ENCODE peak calls at places on chromosomes 16 and 17, in six cellular contexts. D, R, N, I, U and Q are unnamed samples.

GRCh38 chr17:32563583-32563982 is 76.8 kb downstream of the CDK5R1 start:
- DNase-seq in D (no peak), R (no peak), N (no peak), I (no peak), U (no peak), Q (no peak)

GRCh38 chr17:15919466-15919865 is 25.5 kb upstream of the ADORA2B start:
- DNase-seq in D (no peak), R (no peak), N (no peak), I (no peak), U (peak), Q (no peak)

GRCh38 chr16:4392382-4393242 is 21.0 kb downstream of the VASN start:
- DNase-seq in D (peak), R (peak), N (no peak), I (no peak), U (no peak), Q (peak)

GRCh38 chr17:7137182-7137943 is 22.7 kb upstream of the ASGR2 start:
- DNase-seq in D (no peak), R (no peak), N (peak), I (no peak), U (no peak), Q (no peak)

GRCh38 chr16:51119576-51120288 is 31.3 kb downstream of the SALL1 start:
- DNase-seq in D (no peak), R (no peak), N (no peak), I (no peak), U (no peak), Q (no peak)

GRCh38 chr17:27540300-27541105 is 84.3 kb downstream of the KSR1 start:
- DNase-seq in D (no peak), R (peak), N (peak), I (no peak), U (peak), Q (peak)

GRCh38 chr17:61411944-61412859 is 12.6 kb downstream of the TBX2 start:
- DNase-seq in D (peak), R (peak), N (peak), I (peak), U (peak), Q (peak)

GRCh38 chr17:41697122-41697962 is 8.7 kb downstream of the EIF1 start:
- DNase-seq in D (no peak), R (peak), N (peak), I (peak), U (no peak), Q (no peak)

GRCh38 chr17:28610372-28610771 is 3.6 kb downstream of the RSKR start:
- DNase-seq in D (no peak), R (no peak), N (no peak), I (no peak), U (peak), Q (no peak)

GRCh38 chr17:75604034-75604695 is 16.6 kb downstream of the MYO15B start:
- DNase-seq in D (no peak), R (no peak), N (no peak), I (no peak), U (peak), Q (peak)

GRCh38 chr16:8887952-8888560 is 5.9 kb downstream of the LITAFD start:
- DNase-seq in D (no peak), R (peak), N (peak), I (peak), U (peak), Q (peak)

GRCh38 chr16:85306071-85306792 is 194.0 kb upstream of the CIBAR2 start:
- DNase-seq in D (peak), R (peak), N (peak), I (peak), U (peak), Q (peak)

GRCh38 chr17:28133562-28133970 is 91.1 kb downstream of the NLK start:
- DNase-seq in D (no peak), R (peak), N (no peak), I (no peak), U (no peak), Q (peak)

GRCh38 chr16:54651851-54652770 is 278.6 kb upstream of the IRX5 start:
- DNase-seq in D (no peak), R (peak), N (no peak), I (no peak), U (no peak), Q (peak)

GRCh38 chr17:79524201-79524882 is 86.5 kb downstream of the RBFOX3 start:
- DNase-seq in D (no peak), R (no peak), N (no peak), I (no peak), U (no peak), Q (no peak)

GRCh38 chr16:79618712-79619050 is 18.1 kb upstream of the MAF start:
- DNase-seq in D (no peak), R (no peak), N (no peak), I (no peak), U (no peak), Q (no peak)

GRCh38 chr16:48901712-48902374 is 291.9 kb upstream of the N4BP1 start:
- DNase-seq in D (peak), R (no peak), N (no peak), I (no peak), U (no peak), Q (no peak)

GRCh38 chr16:53510704-53511070 is 7.7 kb upstream of the AKTIP start:
- DNase-seq in D (no peak), R (no peak), N (no peak), I (no peak), U (no peak), Q (no peak)

GRCh38 chr16:84406006-84406963 is 37.9 kb downstream of the ATP2C2 start:
- DNase-seq in D (no peak), R (no peak), N (no peak), I (no peak), U (no peak), Q (no peak)

GRCh38 chr17:57138956-57139576 is 54.0 kb downstream of the AKAP1 start:
- DNase-seq in D (no peak), R (peak), N (no peak), I (no peak), U (no peak), Q (peak)

DNA sequence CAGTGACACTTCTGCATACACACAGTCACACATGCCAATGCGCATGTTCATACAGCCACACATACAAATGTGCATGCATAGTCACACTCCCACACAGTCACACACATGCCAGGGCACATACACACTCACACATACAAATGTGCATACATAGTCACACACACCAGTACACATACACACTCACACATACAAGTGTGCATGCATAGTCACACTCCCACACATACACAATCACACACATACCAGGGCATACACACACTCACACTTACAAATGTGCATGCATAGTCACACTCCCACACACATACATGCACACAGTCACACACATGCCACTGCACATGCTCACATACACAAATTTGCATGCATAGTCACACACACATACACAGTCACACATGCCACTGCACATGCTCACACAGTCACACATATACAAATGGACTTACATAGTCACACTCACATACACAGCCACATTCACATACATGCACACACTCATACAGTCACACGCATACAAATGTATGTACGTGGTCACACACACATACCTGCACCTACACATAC is 84.2 kb downstream of the SOCS1 start:
- DNase-seq in D (no peak), R (no peak), N (no peak), I (no peak), U (no peak), Q (no peak)
- H3K4me3 ChIP-seq in D (no peak), R (no peak), N (no peak), I (no peak), U (no peak), Q (no peak)

GRCh38 chr17:82544431-82545070 is 25.0 kb downstream of the FOXK2 start:
- DNase-seq in D (peak), R (no peak), N (no peak), I (no peak), U (no peak), Q (no peak)

GRCh38 chr17:82547981-82548380 is 28.4 kb downstream of the FOXK2 start:
- DNase-seq in D (no peak), R (no peak), N (no peak), I (no peak), U (no peak), Q (no peak)

GRCh38 chr17:82548681-82549303 is 29.3 kb downstream of the FOXK2 start:
- DNase-seq in D (no peak), R (peak), N (peak), I (peak), U (no peak), Q (peak)

GRCh38 chr17:82542439-82542838 is 22.9 kb downstream of the FOXK2 start:
- DNase-seq in D (no peak), R (no peak), N (no peak), I (no peak), U (no peak), Q (no peak)

GRCh38 chr17:82545071-82545462 is 25.5 kb downstream of the FOXK2 start:
- DNase-seq in D (no peak), R (peak), N (no peak), I (no peak), U (no peak), Q (no peak)
- H3K4me3 ChIP-seq in D (no peak), R (no peak), N (no peak), I (no peak), U (peak), Q (no peak)

GRCh38 chr17:76697702-76698465 is 12.9 kb downstream of the MXRA7 start:
- DNase-seq in D (peak), R (peak), N (no peak), I (peak), U (no peak), Q (no peak)

GRCh38 chr17:76700290-76700626 is 10.5 kb downstream of the MXRA7 start:
- DNase-seq in D (no peak), R (no peak), N (no peak), I (no peak), U (no peak), Q (no peak)

GRCh38 chr17:76701471-76701967 is 9.2 kb downstream of the MXRA7 start:
- DNase-seq in D (no peak), R (no peak), N (no peak), I (no peak), U (no peak), Q (no peak)

GRCh38 chr17:76702941-76703637 is 7.7 kb downstream of the MXRA7 start:
- DNase-seq in D (no peak), R (no peak), N (peak), I (no peak), U (no peak), Q (no peak)

GRCh38 chr17:76700627-76701470 is 9.9 kb downstream of the MXRA7 start:
- DNase-seq in D (peak), R (peak), N (peak), I (no peak), U (no peak), Q (peak)
- H3K4me3 ChIP-seq in D (no peak), R (no peak), N (no peak), I (no peak), U (peak), Q (no peak)

DNA sequence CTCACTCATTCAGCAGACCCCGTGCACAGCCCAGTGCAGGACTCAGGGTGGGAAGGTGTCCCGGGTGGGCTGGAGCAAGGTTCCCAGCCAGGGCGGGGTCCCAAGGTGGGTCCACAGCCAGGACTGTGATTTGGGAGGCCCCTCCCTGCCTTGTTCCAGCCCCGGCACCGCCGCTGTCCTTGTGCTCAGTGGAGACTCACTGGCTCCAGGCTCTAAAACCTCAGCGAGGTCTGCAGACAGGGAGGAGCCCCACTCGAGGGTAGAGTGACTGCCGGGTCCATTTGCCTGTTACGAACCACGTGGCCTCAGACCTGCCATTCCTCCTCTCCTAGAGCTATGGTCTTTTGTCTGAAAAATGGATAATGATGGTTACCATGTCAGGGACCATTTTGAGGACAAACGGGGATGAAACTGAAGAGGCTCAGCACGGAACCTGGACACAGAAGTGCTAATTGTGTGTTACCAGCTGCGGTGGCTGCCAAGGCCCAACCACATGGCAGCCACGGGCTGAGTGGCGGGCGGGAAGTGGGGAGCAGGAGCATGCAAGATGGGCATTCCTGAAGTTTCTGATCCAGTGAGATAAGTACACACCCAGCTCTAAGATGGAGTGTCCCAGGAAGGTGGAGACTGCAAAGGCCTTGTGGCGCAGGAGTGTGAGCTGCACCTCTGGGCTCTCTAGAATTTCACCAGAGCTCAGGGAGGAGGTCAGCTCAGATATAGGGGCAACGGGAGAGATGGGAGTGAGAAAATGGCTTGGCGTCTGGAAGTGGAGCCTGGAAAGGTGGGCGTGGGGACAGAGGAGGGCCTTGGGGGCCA is 317.6 kb downstream of the SEC14L1 start:
- DNase-seq in D (peak), R (no peak), N (no peak), I (no peak), U (no peak), Q (no peak)
- H3K4me3 ChIP-seq in D (no peak), R (no peak), N (no peak), I (no peak), U (peak), Q (no peak)